ENCODE peak calls at places on chromosomes 3 and 15, in four cellular contexts. D is fibroblast of mammary gland, Y is GOT3, R is astrocyte. F is an unnamed sample.

GRCh38 chr3:180319461-180319860 is 282.5 kb upstream of the TTC14 start:
- DNase-seq in Y (no peak), R (no peak), D (peak; percentile 20), F (peak; percentile 49)

GRCh38 chr15:51692154-51692553 is 10.9 kb downstream of the SCG3 start:
- DNase-seq in R (no peak), D (no peak), Y (no peak), F (no peak)

GRCh38 chr15:63597033-63597790 is at the start of gene FBXL22:
- DNase-seq in D (no peak), R (peak; percentile 73), Y (no peak), F (no peak)

GRCh38 chr3:123194552-123194951 is 7.2 kb upstream of the SEC22A start:
- DNase-seq in R (no peak), D (peak; percentile 6), Y (no peak), F (peak; percentile 7)

GRCh38 chr3:141642215-141642614 is 95.9 kb upstream of the RNF7 start:
- DNase-seq in R (no peak), Y (no peak), D (no peak), F (no peak)

GRCh38 chr3:71066356-71066755 is 517.2 kb downstream of the FOXP1 start:
- DNase-seq in R (no peak), Y (no peak), D (no peak), F (peak; percentile 17)

GRCh38 chr3:39101022-39101689 is 6.3 kb downstream of the GORASP1 start:
- DNase-seq in D (peak; percentile 44), Y (no peak), R (no peak), F (peak; percentile 65)

GRCh38 chr15:40038267-40038653 is 721 bp downstream of the SRP14 start:
- DNase-seq in D (peak; percentile 29), R (peak; percentile 39), Y (no peak), F (peak; percentile 48)

GRCh38 chr3:171001957-171002694 is 24.4 kb downstream of the SLC2A2 start:
- DNase-seq in D (peak; percentile 39), Y (no peak), R (peak; percentile 56), F (peak; percentile 70)

F was measured in ELR.